ENCODE peak calls at places on chromosomes 6 and 20, in six cellular contexts. R is psoas muscle, D is pancreas, O is HL-60, C is AG04450, A is astrocyte of the spinal cord. T is an unnamed sample.

GRCh38 chr6:44730771-44731391 is 343.4 kb downstream of the CDC5L start:
- DNase-seq in O (no peak), C (peak), R (no peak), A (peak), D (no peak), T (peak)

GRCh38 chr6:10381830-10382208 is 33.1 kb downstream of the TFAP2A start:
- DNase-seq in A (no peak), C (no peak), D (no peak), O (no peak), R (no peak), T (no peak)

GRCh38 chr6:149450679-149451360 is 34.0 kb downstream of the ZC3H12D start:
- DNase-seq in C (no peak), O (no peak), R (peak), A (no peak), D (peak), T (no peak)

GRCh38 chr20:39491711-39492110 is 529.6 kb downstream of the DHX35 start:
- DNase-seq in D (no peak), A (no peak), O (no peak), R (no peak), C (no peak), T (no peak)

GRCh38 chr6:63249875-63250482 is 38.7 kb downstream of the FKBP1C start:
- DNase-seq in D (no peak), R (no peak), O (no peak), C (no peak), A (no peak), T (no peak)

GRCh38 chr6:14079433-14079832 is 38.1 kb upstream of the CD83 start:
- DNase-seq in A (peak), D (no peak), O (no peak), C (no peak), R (no peak), T (no peak)

GRCh38 chr20:51275816-51276215 is 252.9 kb upstream of the KCNG1 start:
- DNase-seq in R (no peak), D (no peak), C (peak), O (no peak), A (peak), T (peak)

GRCh38 chr20:51339721-51340450 is 202.6 kb downstream of the NFATC2 start:
- DNase-seq in R (no peak), A (peak), D (no peak), O (no peak), C (no peak), T (no peak)

GRCh38 chr20:60024801-60025200 is 66.6 kb downstream of the CDH26 start:
- DNase-seq in C (no peak), O (no peak), R (no peak), A (no peak), D (no peak), T (no peak)

GRCh38 chr20:22248052-22248667 is 336.2 kb downstream of the FOXA2 start:
- DNase-seq in C (no peak), D (no peak), O (no peak), A (peak), R (no peak), T (no peak)

GRCh38 chr6:26157150-26157837 is 70.1 kb downstream of the HFE start:
- DNase-seq in A (no peak), O (peak), D (peak), R (peak), C (no peak), T (no peak)

GRCh38 chr6:166058064-166058739 is 109.4 kb downstream of the TBXT start:
- DNase-seq in A (peak), O (no peak), C (peak), D (peak), R (no peak), T (no peak)

GRCh38 chr20:17845701-17846475 is 122.7 kb downstream of the SNX5 start:
- DNase-seq in A (no peak), R (no peak), O (no peak), D (no peak), C (no peak), T (no peak)

GRCh38 chr6:166221040-166221439 is 53.4 kb upstream of the TBXT start:
- DNase-seq in O (peak), R (no peak), D (no peak), A (no peak), C (no peak), T (no peak)

GRCh38 chr6:137148291-137149076 is 25.0 kb downstream of the IL22RA2 start:
- DNase-seq in O (peak), D (no peak), A (no peak), C (no peak), R (no peak), T (peak)

GRCh38 chr6:53119772-53120409 is 28.8 kb downstream of the GCM1 start:
- DNase-seq in D (peak), O (no peak), R (no peak), A (peak), C (peak), T (no peak)

GRCh38 chr20:23666189-23666588 is 22.6 kb downstream of the CST4 start:
- DNase-seq in A (no peak), R (no peak), O (no peak), C (no peak), D (no peak), T (no peak)

GRCh38 chr20:18360601-18361000 is 72.3 kb downstream of the ZNF133 start:
- DNase-seq in D (no peak), O (no peak), C (no peak), A (no peak), R (no peak), T (no peak)

GRCh38 chr20:37714973-37715657 is 21.3 kb downstream of the CTNNBL1 start:
- DNase-seq in D (no peak), R (no peak), O (peak), A (peak), C (no peak), T (peak)

GRCh38 chr6:119979862-119980261 is 630.3 kb upstream of the MAN1A1 start:
- DNase-seq in A (peak), D (no peak), R (no peak), O (no peak), C (no peak), T (no peak)

GRCh38 chr6:150741633-150742200 is 123.8 kb upstream of the MTHFD1L start:
- DNase-seq in A (no peak), O (no peak), D (no peak), C (no peak), R (no peak), T (no peak)

GRCh38 chr6:2792330-2792729 is 27.1 kb downstream of the WRNIP1 start:
- DNase-seq in R (no peak), O (no peak), D (no peak), A (peak), C (no peak), T (no peak)

GRCh38 chr6:2529217-2529719 is 221.5 kb downstream of the MYLK4 start:
- DNase-seq in A (no peak), C (no peak), D (no peak), O (no peak), R (no peak), T (no peak)

GRCh38 chr20:49937023-49937929 is 1.1 kb downstream of the RNF114 start:
- DNase-seq in R (no peak), A (no peak), D (no peak), C (no peak), O (peak), T (no peak)

GRCh38 chr6:150887978-150888563 is 22.6 kb downstream of the MTHFD1L start:
- DNase-seq in D (no peak), O (no peak), R (no peak), A (no peak), C (no peak), T (no peak)

GRCh38 chr6:117485433-117485832 is 3.0 kb downstream of the DCBLD1 start:
- DNase-seq in A (no peak), O (no peak), R (no peak), D (no peak), C (no peak), T (no peak)

GRCh38 chr20:25136643-25137559 is 55.0 kb upstream of the VSX1 start:
- DNase-seq in R (peak), D (peak), O (no peak), A (peak), C (peak), T (peak)

GRCh38 chr6:43992783-43993505 is 134.3 kb downstream of the MRPL14 start:
- DNase-seq in R (peak), O (no peak), D (peak), C (no peak), A (no peak), T (no peak)

GRCh38 chr6:125363360-125364121 is 61.8 kb upstream of the HDDC2 start:
- DNase-seq in A (peak), C (no peak), O (no peak), D (peak), R (peak), T (peak)

GRCh38 chr6:105359419-105360366 is 43.2 kb downstream of the PREP start:
- DNase-seq in A (peak), C (peak), R (no peak), D (no peak), O (no peak), T (peak)

GRCh38 chr6:71977860-71978259 is 91.5 kb downstream of the RIMS1 start:
- DNase-seq in R (no peak), A (no peak), D (no peak), O (peak), C (no peak), T (no peak)

GRCh38 chr20:20820104-20820503 is 107.7 kb upstream of the RALGAPA2 start:
- DNase-seq in O (peak), A (no peak), C (no peak), R (no peak), D (no peak), T (no peak)

GRCh38 chr20:17916365-17916996 is 52.1 kb downstream of the SNX5 start:
- DNase-seq in C (no peak), A (no peak), D (peak), O (no peak), R (no peak), T (no peak)

GRCh38 chr20:63625771-63626423 is 1.0 kb downstream of the GMEB2 start:
- DNase-seq in A (peak), C (no peak), D (no peak), O (no peak), R (no peak), T (no peak)

GRCh38 chr20:58130574-58130973 is 97.9 kb downstream of the ANKRD60 start:
- DNase-seq in D (no peak), A (peak), O (no peak), C (no peak), R (no peak), T (no peak)

GRCh38 chr20:58130156-58130555 is 98.3 kb downstream of the ANKRD60 start:
- DNase-seq in C (no peak), O (no peak), R (no peak), A (no peak), D (no peak), T (no peak)

GRCh38 chr20:58131111-58131510 is 97.3 kb downstream of the ANKRD60 start:
- DNase-seq in A (peak), C (no peak), D (no peak), R (no peak), O (no peak), T (no peak)

GRCh38 chr20:58133020-58133419 is 95.4 kb downstream of the ANKRD60 start:
- DNase-seq in D (no peak), O (no peak), R (no peak), C (no peak), A (no peak), T (no peak)

DNA sequence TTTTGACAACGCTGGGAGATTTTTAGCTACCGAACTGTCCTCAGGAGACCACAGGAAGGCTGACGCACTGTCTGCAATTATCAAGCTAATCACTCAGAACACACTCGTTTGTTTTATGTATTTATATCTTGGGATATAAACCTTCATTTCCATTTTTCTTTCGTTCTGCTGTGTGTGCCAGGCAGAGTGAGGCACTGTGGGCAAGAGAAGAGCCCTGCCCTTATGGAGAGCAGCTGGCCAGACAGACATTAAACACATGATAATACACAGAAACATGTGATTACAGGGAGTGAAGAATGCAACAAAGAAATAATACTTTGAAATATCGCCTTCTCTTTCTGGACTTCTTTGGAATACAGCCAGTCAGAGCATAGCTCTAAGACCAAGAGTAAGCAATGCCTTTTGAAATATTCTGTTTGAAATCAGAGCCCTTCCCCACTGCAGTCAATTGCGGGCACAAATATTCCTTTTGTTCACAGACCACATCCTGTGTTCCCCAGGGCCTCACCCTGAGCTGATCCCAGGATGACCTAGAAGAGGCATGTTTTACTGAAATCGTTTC is 96.8 kb downstream of the ANKRD60 start:
- DNase-seq in O (no peak), A (peak), R (no peak), D (no peak), C (no peak), T (peak)
- H3K4me3 ChIP-seq in O (no peak), A (peak), R (no peak), D (no peak), C (no peak), T (peak)

DNA sequence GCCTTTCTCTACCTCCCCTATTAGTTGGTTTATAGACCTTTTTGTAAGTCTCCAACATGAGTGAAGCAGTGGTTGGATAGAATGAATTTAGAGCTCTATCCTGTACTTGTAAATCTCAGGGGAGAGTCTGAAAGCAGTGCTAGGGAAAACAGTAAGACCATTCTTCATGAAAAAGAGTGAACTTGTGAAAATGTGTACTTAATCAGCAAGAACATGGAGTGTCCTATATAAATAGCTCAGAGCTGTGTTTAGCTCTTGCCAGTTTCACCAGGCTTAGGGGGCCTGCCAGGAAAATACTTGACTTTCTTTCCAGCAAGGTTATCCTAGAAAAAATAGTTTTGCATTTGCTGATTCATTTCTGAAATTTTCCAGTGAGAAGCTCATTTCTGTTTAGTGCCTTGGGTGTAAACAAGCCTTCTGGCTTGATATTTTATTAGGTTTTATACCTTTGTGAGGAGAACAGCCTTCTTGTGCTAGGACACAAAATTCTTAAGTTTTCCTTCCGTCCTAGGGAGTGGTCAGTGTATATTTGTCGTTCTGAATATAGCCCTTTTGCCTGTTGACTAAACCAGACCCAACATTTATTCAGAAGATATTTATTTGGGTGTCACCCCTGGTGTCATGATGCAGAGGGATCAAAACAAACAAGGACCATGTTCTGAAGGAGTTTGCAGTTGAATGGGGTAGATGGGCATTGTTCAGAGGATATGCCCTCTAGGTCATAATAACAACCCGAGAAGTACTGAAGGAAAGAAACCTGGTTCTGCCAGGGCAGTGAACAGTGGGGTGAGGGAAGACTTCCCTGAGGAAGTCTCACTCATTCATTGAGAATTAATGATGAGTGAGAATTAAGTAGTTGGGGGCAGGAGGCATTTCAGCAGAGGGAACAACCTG is 7.6 kb downstream of the ARFGEF2 start:
- DNase-seq in C (no peak), A (peak), O (no peak), D (no peak), R (no peak), T (peak)
- H3K4me3 ChIP-seq in C (no peak), A (no peak), O (no peak), D (no peak), R (no peak), T (no peak)

DNA sequence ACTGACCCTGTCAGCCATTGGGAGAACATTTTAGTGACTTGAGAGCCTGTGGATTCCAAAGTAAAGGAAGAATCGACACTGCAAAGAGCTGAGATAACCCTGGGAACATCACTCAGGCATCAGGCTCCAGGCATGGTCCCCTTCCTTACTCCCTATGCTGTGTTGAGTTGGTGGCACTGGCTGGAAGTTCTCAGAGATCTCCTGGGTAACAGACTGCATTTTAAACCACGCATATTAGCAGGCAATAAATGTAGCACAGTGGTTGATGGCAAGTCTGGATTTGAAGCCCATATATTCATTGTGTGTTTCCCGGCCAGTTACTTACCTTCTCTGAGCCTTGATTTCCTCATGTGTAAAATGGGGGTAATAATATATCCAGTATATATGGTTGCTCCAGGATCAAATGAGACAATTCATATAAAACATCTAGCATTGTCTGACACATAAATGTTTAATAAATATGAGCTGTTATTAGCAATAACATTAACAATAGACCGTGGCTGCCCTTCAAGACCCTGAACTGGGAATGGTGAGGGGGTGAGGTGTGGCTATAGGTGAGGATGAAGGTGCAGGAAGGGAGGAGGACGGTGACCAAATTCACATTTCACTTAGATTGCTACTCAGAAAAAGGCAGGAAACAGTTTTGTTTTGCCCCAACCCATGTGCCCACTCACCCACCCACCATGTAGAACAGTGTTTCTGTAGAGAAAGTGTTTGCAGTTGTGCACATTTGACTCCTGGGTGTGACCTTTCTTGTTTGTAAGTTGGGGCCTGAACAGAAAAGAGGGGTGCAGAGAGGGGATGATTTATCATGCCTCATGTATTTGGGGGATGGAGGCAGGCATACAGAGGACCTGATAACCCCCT is 2.1 kb downstream of the PLCG1 start:
- DNase-seq in D (no peak), C (no peak), A (no peak), R (no peak), O (no peak), T (no peak)
- H3K4me3 ChIP-seq in D (no peak), C (peak), A (peak), R (peak), O (no peak), T (peak)

GRCh38 chr20:1934578-1935573 is 39.7 kb downstream of the SIRPA start:
- DNase-seq in C (no peak), R (peak), O (no peak), D (no peak), A (peak), T (peak)

GRCh38 chr20:1931830-1932229 is 36.6 kb downstream of the SIRPA start:
- DNase-seq in O (no peak), C (no peak), D (no peak), R (no peak), A (no peak), T (no peak)

GRCh38 chr20:1934162-1934561 is 39.0 kb downstream of the SIRPA start:
- DNase-seq in O (no peak), C (peak), A (no peak), R (no peak), D (no peak), T (peak)

GRCh38 chr20:1932971-1933370 is 37.8 kb downstream of the SIRPA start:
- DNase-seq in O (no peak), R (no peak), D (no peak), A (no peak), C (no peak), T (no peak)

GRCh38 chr20:1933465-1933870 is 38.3 kb downstream of the SIRPA start:
- DNase-seq in R (peak), O (no peak), A (no peak), D (peak), C (no peak), T (peak)
- H3K4me3 ChIP-seq in R (no peak), O (no peak), A (no peak), D (no peak), C (no peak), T (no peak)

GRCh38 chr6:140433072-140433471 is 1058.6 kb upstream of the CITED2 start:
- DNase-seq in D (no peak), O (no peak), A (no peak), C (no peak), R (no peak), T (no peak)

DNA sequence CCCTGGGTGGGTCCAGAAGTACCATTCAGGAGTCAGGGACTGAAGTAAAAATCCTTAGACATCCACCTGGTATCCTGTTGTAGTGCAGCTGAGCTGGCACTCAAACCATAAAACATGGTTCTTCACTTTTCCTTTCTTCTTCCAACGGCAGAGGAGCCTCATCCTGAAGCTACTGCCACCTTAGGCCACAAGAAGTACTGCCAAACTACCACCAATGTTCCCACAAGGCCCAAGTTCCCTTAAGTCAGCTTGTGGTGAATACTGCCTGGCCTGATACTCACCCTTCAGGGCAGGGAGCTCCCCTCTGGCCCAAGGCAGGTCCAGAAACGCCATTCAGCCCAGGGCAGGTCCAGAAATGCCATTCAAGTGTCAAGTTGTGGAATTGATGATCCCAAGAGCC is 1053.4 kb upstream of the CITED2 start:
- DNase-seq in D (no peak), A (no peak), O (peak), R (no peak), C (no peak), T (no peak)
- H3K4me3 ChIP-seq in D (no peak), A (no peak), O (no peak), R (no peak), C (no peak), T (no peak)